ENCODE peak calls at places on chromosome 11, in five cellular contexts. V is NCI-H1417, C is germinal center, F is GM23338, Z is amniotic stem cell. G is an unnamed sample.

GRCh38 chr11:1233351-1234053 is 10.6 kb downstream of the MUC5B start:
- DNase-seq in V (no peak), C (no peak), F (no peak), Z (no peak), G (no peak)

GRCh38 chr11:111819161-111820058 is 52.0 kb downstream of the ALG9 start:
- DNase-seq in V (no peak), C (no peak), F (no peak), Z (peak; percentile 26), G (no peak)

GRCh38 chr11:34214961-34215805 is 109.8 kb downstream of the NAT10 start:
- DNase-seq in V (no peak), C (no peak), F (no peak), Z (no peak), G (peak; percentile 30)

GRCh38 chr11:2173150-2173693 is 1.6 kb upstream of the TH start:
- DNase-seq in V (no peak), C (no peak), F (peak; percentile 73), Z (no peak), G (no peak)

GRCh38 chr11:125062931-125063428 is at the start of gene SLC37A2:
- DNase-seq in V (no peak), C (peak; percentile 84), F (peak; percentile 80), Z (peak; percentile 15), G (peak; percentile 91)

GRCh38 chr11:124586247-124586860 is 16.6 kb downstream of the OR8A1 start:
- DNase-seq in V (peak; percentile 33), C (no peak), F (peak; percentile 76), Z (peak; percentile 22), G (no peak)

GRCh38 chr11:129277216-129277838 is 85.2 kb upstream of the ARHGAP32 start:
- DNase-seq in V (no peak), C (no peak), F (no peak), Z (no peak), G (no peak)

GRCh38 chr11:118565062-118565461 is 669 bp downstream of the IFT46 start:
- DNase-seq in V (no peak), C (no peak), F (peak; percentile 6), Z (no peak), G (peak; percentile 84)

GRCh38 chr11:68383976-68384501 is 71.6 kb downstream of the LRP5 start:
- DNase-seq in V (peak; percentile 20), C (peak; percentile 66), F (peak; percentile 86), Z (no peak), G (no peak)

GRCh38 chr11:64742940-64743590 is 877 bp downstream of the RASGRP2 start:
- DNase-seq in V (peak; percentile 24), C (peak; percentile 89), F (peak; percentile 70), Z (no peak), G (peak; percentile 94)

GRCh38 chr11:9840460-9841004 is 176.7 kb downstream of the SWAP70 start:
- DNase-seq in V (no peak), C (no peak), F (no peak), Z (no peak), G (no peak)

GRCh38 chr11:134849833-134850232 is 437.8 kb upstream of the B3GAT1 start:
- DNase-seq in V (no peak), C (no peak), F (no peak), Z (no peak), G (no peak)

GRCh38 chr11:108698844-108699642 is 34.2 kb downstream of the DDX10 start:
- DNase-seq in V (peak; percentile 20), C (no peak), F (no peak), Z (no peak), G (no peak)

GRCh38 chr11:88231894-88232482 is 56.7 kb upstream of the RAB38 start:
- DNase-seq in V (peak; percentile 12), C (peak; percentile 16), F (peak; percentile 76), Z (no peak), G (no peak)

GRCh38 chr11:11533751-11534150 is 88.1 kb downstream of the GALNT18 start:
- DNase-seq in V (no peak), C (no peak), F (no peak), Z (no peak), G (no peak)

GRCh38 chr11:94623120-94623735 is 56.1 kb downstream of the PIWIL4 start:
- DNase-seq in V (peak; percentile 80), C (peak; percentile 49), F (peak; percentile 94), Z (peak; percentile 55), G (no peak)

GRCh38 chr11:46894506-46894905 is 23.8 kb downstream of the LRP4 start:
- DNase-seq in V (no peak), C (no peak), F (no peak), Z (no peak), G (peak; percentile 58)

GRCh38 chr11:115716577-115717214 is 212.5 kb upstream of the CADM1 start:
- DNase-seq in V (no peak), C (no peak), F (no peak), Z (no peak), G (no peak)

GRCh38 chr11:16809901-16810668 is 71.6 kb downstream of the C11orf58 start:
- DNase-seq in V (no peak), C (no peak), F (no peak), Z (no peak), G (no peak)

GRCh38 chr11:120391854-120392253 is 55.6 kb downstream of the ARHGEF12 start:
- DNase-seq in V (no peak), C (no peak), F (no peak), Z (no peak), G (no peak)

GRCh38 chr11:3865388-3866193 is 10.1 kb downstream of the STIM1 start:
- DNase-seq in V (no peak), C (no peak), F (peak; percentile 39), Z (no peak), G (no peak)

GRCh38 chr11:12150831-12151382 is 40.5 kb downstream of the MICAL2 start:
- DNase-seq in V (no peak), C (no peak), F (no peak), Z (peak; percentile 66), G (no peak)

GRCh38 chr11:124920870-124921609 is 2.0 kb downstream of the HEPN1 start:
- DNase-seq in V (no peak), C (peak; percentile 90), F (peak; percentile 83), Z (no peak), G (peak; percentile 91)

GRCh38 chr11:76978818-76979217 is 55.4 kb upstream of the B3GNT6 start:
- DNase-seq in V (no peak), C (no peak), F (no peak), Z (no peak), G (no peak)

GRCh38 chr11:3140291-3140603 is 24.9 kb downstream of the OSBPL5 start:
- DNase-seq in V (no peak), C (no peak), F (no peak), Z (no peak), G (peak; percentile 73)

GRCh38 chr11:34546511-34547206 is 33.1 kb upstream of the ELF5 start:
- DNase-seq in V (no peak), C (no peak), F (no peak), Z (no peak), G (no peak)

GRCh38 chr11:16860632-16861031 is 122.2 kb downstream of the C11orf58 start:
- DNase-seq in V (no peak), C (no peak), F (no peak), Z (no peak), G (no peak)

GRCh38 chr11:14249121-14249963 is 109.6 kb downstream of the RRAS2 start:
- DNase-seq in V (peak; percentile 81), C (peak; percentile 51), F (peak; percentile 82), Z (peak; percentile 20), G (peak; percentile 88)

GRCh38 chr11:2465201-2466068 is 20.6 kb downstream of the KCNQ1 start:
- DNase-seq in V (no peak), C (no peak), F (no peak), Z (no peak), G (peak; percentile 79)

GRCh38 chr11:133467686-133468085 is 64.6 kb downstream of the OPCML start:
- DNase-seq in V (no peak), C (no peak), F (no peak), Z (no peak), G (no peak)

GRCh38 chr11:55942785-55943392 is 6.7 kb upstream of the OR5I1 start:
- DNase-seq in V (no peak), C (no peak), F (peak; percentile 84), Z (no peak), G (no peak)

GRCh38 chr11:118012083-118012669 is 26.0 kb downstream of the IL10RA start:
- DNase-seq in V (no peak), C (peak; percentile 33), F (no peak), Z (no peak), G (no peak)

GRCh38 chr11:120500414-120500936 is 11.1 kb upstream of the GRIK4 start:
- DNase-seq in V (no peak), C (no peak), F (peak; percentile 70), Z (no peak), G (no peak)

G was measured in posterior vena cava.